ENCODE peak calls at places on chromosomes 13 and 19, in five cellular contexts. T is mucosa of descending colon, W is fibroblast of lung, L is uterus, B is cardiac fibroblast. P is an unnamed sample.

GRCh38 chr19:1503089-1503924 is 9.5 kb downstream of the ADAMTSL5 start:
- DNase-seq in W (peak; percentile 20), T (peak; percentile 76), L (peak; percentile 61), B (peak; percentile 34), P (peak; percentile 53)

GRCh38 chr13:32314271-32314967 is 744 bp downstream of the ZAR1L start:
- DNase-seq in L (no peak), B (no peak), W (no peak), T (peak; percentile 49), P (no peak)

GRCh38 chr13:60351816-60352215 is 45.2 kb upstream of the TDRD3 start:
- DNase-seq in W (no peak), B (no peak), L (no peak), T (no peak), P (no peak)

GRCh38 chr13:111492341-111492945 is 172.0 kb downstream of the TEX29 start:
- DNase-seq in T (no peak), W (no peak), L (no peak), B (no peak), P (no peak)

GRCh38 chr19:16025108-16026101 is 50.9 kb upstream of the TPM4 start:
- DNase-seq in T (peak; percentile 29), W (peak; percentile 66), L (no peak), B (peak; percentile 85), P (peak; percentile 74)

GRCh38 chr13:96003304-96003703 is 49.9 kb downstream of the UGGT2 start:
- DNase-seq in B (peak; percentile 53), L (no peak), T (no peak), W (peak; percentile 8), P (peak; percentile 27)

GRCh38 chr19:21698215-21698614 is 69.2 kb downstream of the ZNF100 start:
- DNase-seq in B (peak; percentile 42), W (peak; percentile 24), L (no peak), T (peak; percentile 47), P (peak; percentile 11)

GRCh38 chr13:51729853-51730553 is 74.0 kb downstream of the DHRS12 start:
- DNase-seq in B (peak; percentile 93), L (peak; percentile 81), T (no peak), W (peak; percentile 87), P (peak; percentile 75)

GRCh38 chr19:1168877-1169791 is 4.9 kb downstream of the SBNO2 start:
- DNase-seq in W (peak; percentile 86), T (no peak), B (peak; percentile 76), L (peak; percentile 72), P (peak; percentile 97)

GRCh38 chr19:41929536-41930071 is 1.4 kb upstream of the ERFL start:
- DNase-seq in B (no peak), L (no peak), T (no peak), W (no peak), P (no peak)

GRCh38 chr13:26446751-26447150 is 110.7 kb upstream of the WASF3 start:
- DNase-seq in T (no peak), W (no peak), B (peak; percentile 34), L (no peak), P (no peak)

GRCh38 chr13:74258951-74259350 is 124.7 kb upstream of the KLF12 start:
- DNase-seq in T (no peak), B (no peak), W (no peak), L (no peak), P (no peak)

GRCh38 chr13:96075953-96076543 is 13.9 kb upstream of the HS6ST3 start:
- DNase-seq in W (peak; percentile 39), L (no peak), B (peak; percentile 50), T (no peak), P (peak; percentile 43)

GRCh38 chr13:47837906-47838305 is 163.2 kb downstream of the SUCLA2 start:
- DNase-seq in W (no peak), T (no peak), B (no peak), L (no peak), P (no peak)

DNA sequence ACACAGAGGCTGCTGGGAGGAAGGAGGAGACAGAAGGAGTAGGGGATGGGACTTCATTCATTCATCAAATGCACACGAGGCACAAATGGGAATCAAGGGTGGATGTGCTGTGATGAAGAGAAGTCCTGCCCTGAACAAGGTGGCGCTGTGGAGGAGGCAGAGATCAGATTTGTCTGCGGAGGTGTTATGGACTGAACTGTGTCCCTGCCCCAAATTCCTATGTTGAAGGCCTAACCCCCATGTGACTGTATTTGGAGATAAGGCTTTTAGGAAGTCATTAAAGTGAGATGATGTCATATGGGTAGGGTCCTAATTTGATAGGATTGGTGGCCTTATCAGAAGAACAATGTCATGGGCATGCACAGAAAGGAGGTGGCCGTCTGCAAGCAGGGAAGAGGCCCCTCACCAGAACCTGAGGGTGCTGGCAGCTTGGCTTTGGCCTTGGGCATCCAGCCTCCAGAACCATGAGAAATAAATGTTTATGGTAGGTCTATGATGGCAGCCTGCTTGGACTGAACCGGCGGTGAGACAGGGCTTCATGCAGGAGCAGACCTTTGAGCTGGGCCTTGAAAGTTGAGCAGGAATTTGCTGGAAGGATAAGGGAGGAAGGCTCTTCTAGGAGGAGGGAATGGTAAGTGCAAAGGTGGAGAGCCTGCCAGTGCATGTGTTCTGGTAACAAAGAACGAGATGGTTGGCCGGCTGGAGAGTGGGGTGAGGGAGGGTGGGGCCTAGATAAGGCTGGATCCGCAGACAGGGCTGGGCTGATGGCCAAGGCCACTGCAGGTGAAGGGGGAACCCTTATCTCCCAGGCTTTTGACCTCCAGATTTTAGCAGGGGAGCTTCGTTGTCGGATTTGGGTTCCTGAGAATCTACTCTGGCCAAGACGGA is 2.7 kb upstream of the CEBPA start:
- DNase-seq in B (no peak), T (peak; percentile 88), W (no peak), L (no peak), P (no peak)
- TF ChIP-seq CTCF in B (no peak), T (no peak), W (no peak), L (no peak), P (no peak)

GRCh38 chr19:46514589-46515289 is 19.1 kb upstream of the PNMA8B start:
- DNase-seq in B (no peak), W (no peak), T (no peak), L (no peak), P (no peak)
- TF ChIP-seq CTCF in B (no peak), W (no peak), T (no peak), L (no peak), P (no peak)

GRCh38 chr13:28059214-28059613 is 41.2 kb downstream of the FLT3 start:
- DNase-seq in B (peak; percentile 48), T (peak; percentile 84), L (no peak), W (peak; percentile 18), P (peak; percentile 59)
- TF ChIP-seq CTCF in B (peak; percentile 47), T (no peak), L (no peak), W (peak; percentile 41), P (peak; percentile 39)

GRCh38 chr19:52188822-52189744 is 769 bp upstream of the PPP2R1A start:
- DNase-seq in T (peak; percentile 71), W (no peak), L (no peak), B (no peak), P (no peak)
- TF ChIP-seq CTCF in T (no peak), W (no peak), L (no peak), B (no peak), P (no peak)

GRCh38 chr19:5890099-5890498 is 13.5 kb downstream of the NDUFA11 start:
- DNase-seq in B (no peak), L (no peak), T (no peak), W (no peak), P (no peak)
- TF ChIP-seq CTCF in B (no peak), L (no peak), T (no peak), W (no peak), P (no peak)

DNA sequence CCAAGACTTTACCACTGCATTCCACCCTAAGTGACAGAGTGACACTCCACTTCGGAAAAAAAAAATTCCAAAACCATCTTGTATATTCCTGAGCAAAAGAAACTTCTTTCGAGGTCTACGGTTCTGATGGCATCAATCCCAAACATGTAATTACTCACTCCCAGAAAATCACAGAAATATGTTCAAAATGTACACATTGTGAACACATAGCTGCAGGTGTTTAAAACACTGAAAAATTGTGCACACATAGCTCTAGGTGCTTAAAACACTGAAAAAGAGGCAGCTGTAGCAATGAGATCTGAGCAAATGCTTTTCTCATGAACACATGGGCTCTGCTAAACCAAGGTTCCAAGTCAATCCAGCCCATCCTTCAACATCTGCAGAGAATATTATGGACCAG is 14.0 kb upstream of the ZNF468 start:
- DNase-seq in B (no peak), L (no peak), W (no peak), T (no peak), P (no peak)
- TF ChIP-seq CTCF in B (no peak), L (no peak), W (no peak), T (no peak), P (no peak)

DNA sequence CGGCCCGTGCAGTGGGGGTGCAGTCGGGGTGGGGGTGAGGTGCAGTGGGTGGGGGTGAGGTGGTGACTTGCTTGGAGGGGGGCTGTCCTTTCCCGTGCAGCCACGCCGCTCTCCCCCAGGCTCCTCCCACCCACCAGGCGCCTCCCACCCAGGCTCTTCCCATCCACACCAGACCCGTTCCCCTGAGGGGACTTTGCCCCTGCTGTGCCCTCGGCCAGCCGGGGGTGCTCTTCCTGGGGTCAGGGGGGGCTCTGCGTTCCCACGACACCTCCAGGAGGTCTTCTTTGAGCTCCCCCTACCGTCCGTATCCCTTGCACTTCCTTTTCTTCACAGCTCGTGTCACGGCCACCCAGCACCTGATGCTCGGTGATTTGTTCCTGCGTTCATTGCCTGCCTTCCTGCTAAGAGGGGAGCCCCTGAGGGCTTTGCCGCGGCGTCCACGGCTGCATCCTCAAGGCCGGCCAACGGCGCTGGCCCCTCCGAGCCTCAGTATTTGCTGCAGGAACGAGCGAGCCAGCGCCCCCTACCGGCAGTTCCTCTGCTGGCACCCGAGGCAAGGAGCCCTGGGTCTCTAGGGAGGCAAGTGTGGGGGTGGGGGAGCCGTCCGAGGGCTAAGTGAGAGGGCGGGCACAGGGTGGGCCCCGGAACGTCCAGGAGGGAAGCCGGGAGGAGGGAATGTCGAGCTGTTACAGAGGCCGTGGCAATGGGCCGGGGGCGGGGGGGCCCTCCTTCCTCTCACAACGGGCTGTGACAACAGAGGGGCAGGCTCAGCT is 11.8 kb downstream of the LRRC4B start:
- DNase-seq in W (peak; percentile 58), B (peak; percentile 65), T (peak; percentile 81), L (peak; percentile 62), P (peak; percentile 52)
- TF ChIP-seq CTCF in W (peak; percentile 68), B (peak; percentile 86), T (peak; percentile 74), L (peak; percentile 77), P (no peak)

P was measured in MCF 10A.